ENCODE peak calls at places on chromosome 14, in five cellular contexts. V, A, M, N and Z are unnamed samples.

GRCh38 chr14:20652996-20653975 is 11.8 kb upstream of the OR6S1 start:
- DNase-seq in M (peak; percentile 72), A (peak; percentile 98), V (peak; percentile 98), N (peak; percentile 67), Z (peak; percentile 93)

GRCh38 chr14:106062502-106063272 is 536.3 kb downstream of the TMEM121 start:
- DNase-seq in M (no peak), A (no peak), V (no peak), N (no peak), Z (no peak)

GRCh38 chr14:59022144-59022543 is 166.3 kb upstream of the DAAM1 start:
- DNase-seq in V (no peak), A (no peak), N (no peak), M (no peak), Z (no peak)

GRCh38 chr14:22427771-22428228 is 161.2 kb downstream of the DAD1 start:
- DNase-seq in V (no peak), N (peak; percentile 57), A (peak; percentile 36), M (no peak), Z (no peak)

GRCh38 chr14:21771671-21772070 is 98.1 kb upstream of the OR4E1 start:
- DNase-seq in V (no peak), M (no peak), A (peak; percentile 68), N (no peak), Z (no peak)

GRCh38 chr14:99412122-99413061 is 68.3 kb downstream of the SETD3 start:
- DNase-seq in V (peak; percentile 46), M (no peak), N (peak; percentile 25), A (peak; percentile 88), Z (peak; percentile 83)

GRCh38 chr14:61178226-61179060 is 102.7 kb downstream of the TMEM30B start:
- DNase-seq in N (peak; percentile 99), M (no peak), A (peak; percentile 89), V (no peak), Z (no peak)

GRCh38 chr14:100658514-100658886 is 68.2 kb upstream of the DLK1 start:
- DNase-seq in V (no peak), M (no peak), A (peak; percentile 48), N (no peak), Z (peak; percentile 65)

GRCh38 chr14:24113801-24114535 is 609 bp upstream of the DCAF11 start:
- DNase-seq in V (peak; percentile 54), M (peak; percentile 81), N (peak; percentile 87), A (peak; percentile 97), Z (peak; percentile 89)

GRCh38 chr14:104601786-104602185 is 2.8 kb downstream of the TMEM179 start:
- DNase-seq in M (no peak), V (no peak), N (peak; percentile 2), A (no peak), Z (no peak)

GRCh38 chr14:91873476-91874265 is 6.3 kb upstream of the TC2N start:
- DNase-seq in N (peak; percentile 21), M (no peak), V (no peak), A (no peak), Z (no peak)

GRCh38 chr14:36829547-36829946 is 167.9 kb downstream of the PAX9 start:
- DNase-seq in M (no peak), N (no peak), V (no peak), A (no peak), Z (no peak)

GRCh38 chr14:74620497-74620921 is 8.5 kb upstream of the LTBP2 start:
- DNase-seq in M (no peak), N (peak; percentile 95), V (no peak), A (peak; percentile 94), Z (no peak)

GRCh38 chr14:46008348-46008747 is 643.2 kb downstream of the RPL10L start:
- DNase-seq in M (no peak), N (no peak), A (no peak), V (no peak), Z (no peak)

GRCh38 chr14:85316701-85317100 is 213.2 kb upstream of the FLRT2 start:
- DNase-seq in N (peak; percentile 15), V (no peak), A (no peak), M (no peak), Z (no peak)

GRCh38 chr14:24630087-24630871 is 3.7 kb downstream of the GZMB start:
- DNase-seq in N (no peak), A (no peak), M (no peak), V (no peak), Z (no peak)

GRCh38 chr14:67675219-67675582 is 769 bp upstream of the VTI1B start:
- DNase-seq in N (no peak), V (no peak), A (peak; percentile 14), M (peak; percentile 2), Z (no peak)
- H2BK5ac ChIP-seq in N (peak overlapping the region; percentile 46), V (peak overlapping the region; percentile 98), A (no peak overlapping the region), M (no peak overlapping the region), Z (no peak overlapping the region)

DNA sequence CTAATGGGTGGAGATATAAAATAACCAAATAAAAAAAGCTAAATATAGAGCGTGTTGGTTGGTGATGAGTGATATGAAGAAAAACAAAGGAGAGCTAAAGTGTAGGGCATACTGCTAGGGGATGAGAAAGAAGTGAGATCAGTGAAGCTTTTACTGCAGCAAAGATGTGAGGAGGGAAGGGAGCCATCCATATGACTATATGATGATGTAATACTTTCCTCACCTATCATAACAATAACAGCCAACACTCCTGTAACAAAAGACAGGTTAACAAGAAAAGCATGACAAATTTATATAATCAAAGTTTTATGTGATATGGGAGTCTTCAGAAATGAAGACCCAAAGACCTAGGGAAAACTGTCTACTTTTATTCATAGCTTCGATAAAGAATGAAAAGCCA is 57.4 kb upstream of the LRFN5 start:
- DNase-seq in N (no peak), M (no peak), A (no peak), V (no peak), Z (no peak)
- H2BK5ac ChIP-seq in N (no peak overlapping the region), M (no peak overlapping the region), A (no peak overlapping the region), V (no peak overlapping the region), Z (no peak overlapping the region)

DNA sequence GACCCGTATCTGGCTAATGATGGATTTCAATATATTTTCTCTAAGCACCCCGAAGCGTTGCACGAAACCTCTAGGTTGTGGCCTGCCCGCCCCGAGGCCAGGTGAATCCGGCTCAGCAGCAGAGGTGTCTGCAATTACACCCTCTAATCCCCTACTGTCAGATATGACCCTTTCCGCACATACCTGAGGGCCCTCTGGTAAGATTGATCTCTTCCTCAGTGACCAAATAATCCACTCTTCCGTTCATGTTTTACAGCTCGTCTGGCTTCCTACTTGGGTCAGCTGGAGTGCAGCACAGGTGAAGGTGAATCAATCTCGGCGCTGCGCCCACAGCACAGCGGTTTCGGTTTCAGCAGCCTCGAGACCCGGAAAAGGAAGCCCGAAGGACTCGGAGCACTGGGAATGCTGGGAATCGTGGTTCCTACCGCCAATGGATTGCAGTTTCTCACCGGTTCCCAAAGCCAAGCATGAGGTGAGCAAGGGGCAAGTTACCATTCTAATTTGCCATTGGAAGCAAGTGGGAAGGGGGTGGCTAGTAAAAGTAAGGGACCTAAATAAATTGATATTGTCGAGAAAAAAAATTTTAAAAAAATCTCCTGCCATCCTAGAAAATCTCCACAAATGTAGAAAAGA is at the start of gene SYNJ2BP:
- DNase-seq in M (peak; percentile 18), V (peak; percentile 47), N (peak; percentile 70), A (peak; percentile 91), Z (peak; percentile 88)
- H2BK5ac ChIP-seq in M (no peak within 1 kb of the TSS), V (peak within 1 kb of the TSS; percentile 62), N (peak within 1 kb of the TSS; percentile 72), A (no peak within 1 kb of the TSS), Z (no peak within 1 kb of the TSS)

GRCh38 chr14:68364823-68365222 is 428.0 kb downstream of the ZFP36L1 start:
- DNase-seq in V (no peak), M (no peak), A (peak; percentile 70), N (no peak), Z (peak; percentile 36)
- H2BK5ac ChIP-seq in V (no peak overlapping the region), M (no peak overlapping the region), A (no peak overlapping the region), N (peak overlapping the region; percentile 11), Z (no peak overlapping the region)

GRCh38 chr14:102086972-102087761 is at the start of gene HSP90AA1:
- DNase-seq in A (peak; percentile 96), N (peak; percentile 88), M (peak; percentile 95), V (peak; percentile 73), Z (peak; percentile 90)
- H2BK5ac ChIP-seq in A (peak within 1 kb of the TSS; percentile 96), N (peak within 1 kb of the TSS; percentile 96), M (peak within 1 kb of the TSS; percentile 93), V (peak within 1 kb of the TSS; percentile 73), Z (no peak within 1 kb of the TSS)

DNA sequence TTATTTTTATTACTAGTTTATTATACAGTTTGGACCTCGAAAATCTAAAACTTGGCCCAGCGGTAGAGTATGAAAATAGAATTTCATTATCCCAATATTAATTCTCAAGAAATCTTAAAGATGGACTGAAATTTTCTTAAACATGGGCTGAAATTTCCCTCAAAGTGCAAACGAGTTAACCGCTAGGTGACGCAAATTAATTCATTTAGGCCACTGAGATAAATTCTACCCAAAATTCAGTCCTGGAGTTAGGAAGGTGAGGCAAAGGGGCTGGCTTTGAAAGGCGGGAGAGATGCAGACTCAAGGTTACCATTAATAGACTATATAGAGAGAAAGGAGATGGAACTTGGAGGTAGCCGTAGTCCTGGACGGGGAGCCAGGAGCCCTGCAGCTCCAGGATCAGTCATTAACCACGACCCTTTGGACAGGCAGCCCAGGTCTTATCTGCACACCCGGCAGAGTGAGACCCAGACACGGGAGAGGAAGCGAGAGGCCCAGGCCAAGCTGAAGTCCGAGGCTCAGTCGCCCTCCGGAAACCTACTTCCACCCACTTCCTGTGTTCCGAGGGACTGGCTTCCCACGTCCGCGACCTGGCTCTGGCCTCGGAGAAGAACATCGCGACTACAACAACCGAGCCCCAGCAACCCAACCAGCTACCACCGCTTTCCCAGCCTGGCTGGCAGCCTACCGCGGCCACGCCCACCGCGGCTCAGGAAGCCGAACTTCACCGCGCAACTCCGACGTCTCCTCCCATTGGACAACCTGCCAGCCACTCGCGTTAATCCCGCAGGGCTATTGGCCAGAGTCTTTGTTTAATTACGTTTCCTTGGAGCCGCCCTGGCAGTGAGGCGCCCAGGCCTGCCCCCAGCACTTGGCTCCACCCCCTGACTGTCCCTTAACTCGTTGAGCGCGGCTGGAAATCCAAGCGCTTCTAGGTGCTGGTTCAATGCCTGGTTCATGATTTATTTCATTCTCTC is at the start of gene EFCAB11:
- DNase-seq in N (peak; percentile 98), A (peak; percentile 100), V (peak; percentile 96), M (peak; percentile 96), Z (peak; percentile 99)
- H2BK5ac ChIP-seq in N (peak within 1 kb of the TSS; percentile 48), A (peak within 1 kb of the TSS; percentile 67), V (no peak within 1 kb of the TSS), M (no peak within 1 kb of the TSS), Z (no peak within 1 kb of the TSS)

DNA sequence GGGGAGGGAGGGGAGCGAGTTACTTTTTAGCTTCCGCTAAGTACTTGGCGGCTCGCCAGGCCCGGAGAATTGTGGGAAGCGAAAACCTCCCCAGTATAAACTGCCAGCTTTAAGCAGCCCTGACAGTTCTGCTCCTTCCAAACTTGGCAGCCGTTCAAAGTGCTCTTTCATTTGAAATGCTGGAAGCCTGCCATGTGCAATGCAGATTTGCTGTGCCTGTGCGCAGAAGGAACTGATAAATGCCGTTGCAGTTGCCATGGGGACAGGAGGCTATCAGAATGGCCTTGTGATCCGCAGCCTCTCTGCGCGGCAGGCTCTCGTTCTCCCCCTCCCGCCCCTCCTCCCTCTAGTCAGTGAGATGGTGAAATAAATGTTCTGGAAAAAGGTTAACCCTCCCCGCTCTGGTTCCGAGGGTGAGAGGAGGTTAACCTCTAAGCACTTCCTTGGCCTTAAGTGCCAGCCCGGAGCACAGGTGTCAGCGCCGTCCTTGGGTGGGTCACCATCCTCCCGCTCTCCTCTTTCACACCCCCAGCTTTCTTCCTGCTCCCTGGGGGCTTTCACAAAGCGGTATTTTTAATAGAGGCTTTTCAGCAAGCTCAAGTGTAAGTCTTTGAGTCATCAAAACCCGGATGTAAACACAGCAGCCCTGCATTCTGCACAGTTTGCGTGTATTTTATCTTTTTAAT is 11.9 kb upstream of the IRF2BPL start:
- DNase-seq in M (no peak), N (peak; percentile 99), A (peak; percentile 91), V (no peak), Z (peak; percentile 85)
- H2BK5ac ChIP-seq in M (no peak overlapping the region), N (peak overlapping the region; percentile 91), A (no peak overlapping the region), V (peak overlapping the region; percentile 81), Z (no peak overlapping the region)